ENCODE peak calls at places on chromosomes 3 and 15, in ten cellular contexts. T is heart right ventricle, E is lower leg skin, Y is OCI-LY7, R is progenitor cell of endocrine pancreas, V is upper lobe of right lung, U is neural progenitor cell, K is LNCaP clone FGC, N is brain microvascular endothelial cell, Z is uterus. P is an unnamed sample.

GRCh38 chr15:40059821-40060220 is 20.8 kb upstream of the SRP14 start:
- DNase-seq in T (no peak), E (no peak), Y (no peak), R (no peak), V (no peak), U (no peak), K (no peak), N (no peak), Z (no peak), P (no peak)

GRCh38 chr3:179695672-179696313 is 43.0 kb downstream of the USP13 start:
- DNase-seq in T (no peak), E (no peak), Y (no peak), R (no peak), V (no peak), U (no peak), K (no peak), N (no peak), Z (no peak), P (no peak)

GRCh38 chr3:136305879-136306278 is 55.7 kb downstream of the PCCB start:
- DNase-seq in T (no peak), E (no peak), Y (peak), R (no peak), V (no peak), U (no peak), K (peak), N (no peak), Z (no peak), P (no peak)

GRCh38 chr3:136173939-136174338 is 22.2 kb downstream of the MSL2 start:
- DNase-seq in T (no peak), E (no peak), Y (no peak), R (no peak), V (no peak), U (no peak), K (no peak), N (no peak), Z (no peak), P (no peak)

GRCh38 chr3:67526246-67526645 is 128.2 kb downstream of the SUCLG2 start:
- DNase-seq in T (no peak), E (no peak), Y (no peak), R (no peak), V (no peak), U (no peak), K (no peak), N (peak), Z (no peak), P (no peak)

GRCh38 chr15:66298803-66299251 is 5.5 kb downstream of the DIS3L start:
- DNase-seq in T (no peak), E (no peak), Y (no peak), R (no peak), V (no peak), U (no peak), K (no peak), N (no peak), Z (no peak), P (no peak)

GRCh38 chr3:66172394-66172793 is 48.4 kb upstream of the SLC25A26 start:
- DNase-seq in T (no peak), E (no peak), Y (no peak), R (no peak), V (no peak), U (no peak), K (no peak), N (no peak), Z (no peak), P (no peak)

GRCh38 chr15:70271422-70272088 is 173.8 kb upstream of the TLE3 start:
- DNase-seq in T (no peak), E (peak), Y (no peak), R (no peak), V (no peak), U (peak), K (no peak), N (peak), Z (peak), P (no peak)

GRCh38 chr3:149770246-149770645 is 18.0 kb upstream of the COMMD2 start:
- DNase-seq in T (no peak), E (no peak), Y (no peak), R (no peak), V (no peak), U (no peak), K (no peak), N (no peak), Z (no peak), P (no peak)

GRCh38 chr3:88369337-88369736 is 219.6 kb downstream of the C3orf38 start:
- DNase-seq in T (no peak), E (no peak), Y (no peak), R (no peak), V (no peak), U (no peak), K (no peak), N (no peak), Z (no peak), P (no peak)

GRCh38 chr3:191388823-191389222 is 58.5 kb upstream of the UTS2B start:
- DNase-seq in T (no peak), E (no peak), Y (peak), R (no peak), V (no peak), U (no peak), K (no peak), N (no peak), Z (no peak), P (no peak)

GRCh38 chr15:80489030-80489594 is 84.9 kb downstream of the ARNT2 start:
- DNase-seq in T (no peak), E (no peak), Y (no peak), R (no peak), V (no peak), U (no peak), K (no peak), N (peak), Z (no peak), P (no peak)

GRCh38 chr15:88877906-88878305 is 17.4 kb downstream of the HAPLN3 start:
- DNase-seq in T (no peak), E (no peak), Y (no peak), R (no peak), V (no peak), U (no peak), K (no peak), N (no peak), Z (no peak), P (no peak)

GRCh38 chr3:128482857-128483656 is 9.9 kb downstream of the GATA2 start:
- DNase-seq in T (no peak), E (no peak), Y (no peak), R (no peak), V (no peak), U (peak), K (no peak), N (peak), Z (peak), P (no peak)

GRCh38 chr3:13559751-13560540 is 11.0 kb downstream of the FBLN2 start:
- DNase-seq in T (no peak), E (no peak), Y (no peak), R (no peak), V (no peak), U (no peak), K (no peak), N (no peak), Z (no peak), P (no peak)

GRCh38 chr3:128143496-128143895 is 9.8 kb upstream of the EEFSEC start:
- DNase-seq in T (no peak), E (no peak), Y (no peak), R (no peak), V (no peak), U (no peak), K (no peak), N (no peak), Z (no peak), P (no peak)

GRCh38 chr15:80709542-80709941 is 14.4 kb downstream of the ABHD17C start:
- DNase-seq in T (no peak), E (peak), Y (no peak), R (no peak), V (peak), U (no peak), K (no peak), N (no peak), Z (no peak), P (no peak)

GRCh38 chr3:150049317-150049716 is 78.6 kb upstream of the PFN2 start:
- DNase-seq in T (no peak), E (no peak), Y (no peak), R (no peak), V (no peak), U (no peak), K (no peak), N (no peak), Z (no peak), P (no peak)

GRCh38 chr15:41934843-41935242 is 37.5 kb downstream of the EHD4 start:
- DNase-seq in T (no peak), E (no peak), Y (peak), R (no peak), V (no peak), U (no peak), K (no peak), N (no peak), Z (no peak), P (peak)

GRCh38 chr3:13808576-13808975 is 71.3 kb downstream of the WNT7A start:
- DNase-seq in T (no peak), E (no peak), Y (no peak), R (no peak), V (no peak), U (no peak), K (no peak), N (no peak), Z (no peak), P (no peak)

GRCh38 chr15:76177491-76178040 is 117.8 kb downstream of the TMEM266 start:
- DNase-seq in T (peak), E (peak), Y (no peak), R (no peak), V (no peak), U (no peak), K (no peak), N (peak), Z (no peak), P (no peak)

GRCh38 chr3:42662037-42662812 is 8.7 kb downstream of the ZBTB47 start:
- DNase-seq in T (no peak), E (no peak), Y (no peak), R (no peak), V (no peak), U (no peak), K (no peak), N (no peak), Z (no peak), P (peak)

GRCh38 chr15:66169625-66170024 is 83.9 kb downstream of the MEGF11 start:
- DNase-seq in T (no peak), E (no peak), Y (no peak), R (no peak), V (no peak), U (no peak), K (no peak), N (no peak), Z (no peak), P (no peak)

GRCh38 chr3:115581347-115582135 is 41.8 kb upstream of the GAP43 start:
- DNase-seq in T (no peak), E (no peak), Y (no peak), R (no peak), V (no peak), U (no peak), K (no peak), N (peak), Z (no peak), P (no peak)

GRCh38 chr15:58138106-58138505 is at the start of gene AQP9:
- DNase-seq in T (no peak), E (peak), Y (no peak), R (no peak), V (no peak), U (no peak), K (no peak), N (no peak), Z (no peak), P (no peak)

GRCh38 chr3:122092460-122093165 is 37.5 kb downstream of the CD86 start:
- DNase-seq in T (peak), E (peak), Y (peak), R (no peak), V (peak), U (no peak), K (no peak), N (peak), Z (no peak), P (no peak)
- TF ChIP-seq CTCF in T (no peak), E (no peak), Y (peak), R (peak), V (peak), U (peak), K (peak), N (peak), Z (no peak), P (peak)

GRCh38 chr15:43886558-43886957 is 59.8 kb downstream of the WDR76 start:
- DNase-seq in T (peak), E (no peak), Y (no peak), R (no peak), V (no peak), U (no peak), K (no peak), N (no peak), Z (no peak), P (no peak)

GRCh38 chr15:43883571-43883970 is 56.8 kb downstream of the WDR76 start:
- DNase-seq in T (no peak), E (no peak), Y (no peak), R (no peak), V (no peak), U (no peak), K (no peak), N (no peak), Z (no peak), P (no peak)

GRCh38 chr15:43881944-43882343 is 55.1 kb downstream of the WDR76 start:
- DNase-seq in T (no peak), E (no peak), Y (no peak), R (no peak), V (no peak), U (peak), K (no peak), N (no peak), Z (no peak), P (no peak)

GRCh38 chr15:43889072-43889471 is 62.3 kb downstream of the WDR76 start:
- DNase-seq in T (no peak), E (no peak), Y (no peak), R (no peak), V (no peak), U (no peak), K (no peak), N (no peak), Z (no peak), P (no peak)

GRCh38 chr15:43887901-43888300 is 61.1 kb downstream of the WDR76 start:
- DNase-seq in T (no peak), E (no peak), Y (no peak), R (no peak), V (no peak), U (no peak), K (no peak), N (no peak), Z (no peak), P (no peak)
- TF ChIP-seq CTCF in T (no peak), E (no peak), Y (no peak), R (no peak), V (no peak), U (no peak), K (no peak), N (no peak), Z (no peak), P (no peak)

DNA sequence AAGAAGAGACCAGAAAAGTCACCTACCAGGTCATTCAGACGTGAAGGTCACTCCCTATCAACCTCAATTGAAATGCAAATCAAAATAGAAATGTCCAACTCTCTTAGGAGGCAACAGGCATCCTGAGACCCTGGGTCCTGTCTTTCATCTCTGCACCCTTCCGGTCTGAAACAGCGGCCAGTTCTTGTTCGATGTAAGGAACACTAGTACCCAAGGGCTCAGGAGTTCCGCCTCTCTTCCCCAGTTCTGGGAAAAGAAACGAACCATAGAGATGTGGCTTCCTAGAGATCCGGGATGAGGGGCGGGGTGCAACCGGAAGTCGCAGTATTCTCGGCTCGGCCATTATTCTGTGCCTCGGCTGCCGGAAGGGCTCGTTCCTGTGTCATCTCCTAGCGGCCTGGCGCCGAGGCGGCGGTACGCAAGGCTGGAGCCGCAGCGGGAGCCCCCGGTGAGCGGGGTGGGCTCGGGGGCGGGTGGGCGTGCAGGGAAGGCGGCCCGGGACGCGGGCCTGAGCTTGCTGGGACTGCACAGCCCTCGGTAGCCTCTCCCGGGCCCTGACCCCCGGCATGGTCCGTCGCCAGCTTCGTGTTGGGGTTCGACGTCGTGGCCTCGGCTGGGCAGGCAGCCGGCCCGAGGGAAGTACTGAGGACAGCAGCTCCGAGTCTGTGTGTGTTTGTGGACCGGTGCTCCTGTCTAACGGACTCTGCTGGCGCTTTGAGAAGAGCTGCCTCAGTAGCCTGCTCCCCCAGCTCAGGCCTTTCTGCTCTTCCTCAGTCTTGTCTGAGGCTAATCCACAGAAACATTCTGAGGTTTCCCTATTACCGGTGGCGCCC is at the start of gene ZNF197:
- DNase-seq in T (peak), E (peak), Y (peak), R (peak), V (peak), U (peak), K (peak), N (peak), Z (peak), P (peak)
- TF ChIP-seq CTCF in T (no peak), E (no peak), Y (no peak), R (peak), V (no peak), U (peak), K (no peak), N (peak), Z (peak), P (no peak)

DNA sequence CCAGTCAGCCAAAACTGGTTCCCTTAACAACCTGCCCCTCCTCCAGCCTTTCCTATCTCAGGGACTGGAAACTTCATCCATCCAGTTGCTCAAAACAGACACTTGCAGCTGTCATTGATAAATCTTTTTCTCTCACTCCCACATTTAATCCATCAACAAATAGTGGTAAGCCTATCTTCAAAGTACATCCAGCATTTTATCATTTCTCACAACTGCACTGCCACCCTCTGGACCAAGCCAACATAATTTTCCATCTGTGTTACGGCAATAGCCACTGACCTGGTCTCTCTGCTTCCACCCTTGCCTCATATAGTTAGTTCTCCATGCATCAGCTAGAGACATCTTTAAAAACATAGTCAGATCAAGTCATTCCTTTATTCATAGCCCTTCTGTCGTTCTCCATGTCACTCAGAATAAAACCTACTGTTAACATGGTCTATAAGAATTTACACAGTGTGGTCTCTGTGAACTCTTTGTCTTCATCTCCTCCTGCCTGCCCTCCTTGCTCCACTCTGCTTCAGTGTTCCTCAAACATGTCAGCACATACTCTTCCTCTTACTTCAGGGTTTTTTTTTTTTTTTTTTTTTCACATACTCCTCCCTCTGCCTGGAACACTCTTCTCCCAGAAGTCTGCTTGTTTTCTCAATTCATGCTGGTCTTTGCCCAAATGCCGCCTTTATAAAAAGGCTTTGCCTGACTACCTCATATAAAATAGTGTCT is 102.5 kb upstream of the COL6A5 start:
- DNase-seq in T (no peak), E (no peak), Y (peak), R (no peak), V (no peak), U (peak), K (peak), N (peak), Z (no peak), P (no peak)
- TF ChIP-seq CTCF in T (peak), E (no peak), Y (peak), R (no peak), V (peak), U (peak), K (peak), N (no peak), Z (no peak), P (peak)

GRCh38 chr3:3799173-3800075 is at the start of gene LRRN1:
- DNase-seq in T (peak), E (no peak), Y (no peak), R (peak), V (peak), U (peak), K (peak), N (no peak), Z (no peak), P (peak)

GRCh38 chr3:3801510-3801841 is 2.2 kb downstream of the LRRN1 start:
- DNase-seq in T (no peak), E (no peak), Y (no peak), R (no peak), V (no peak), U (peak), K (no peak), N (no peak), Z (no peak), P (no peak)

GRCh38 chr3:3800685-3801509 is 1.7 kb downstream of the LRRN1 start:
- DNase-seq in T (peak), E (no peak), Y (no peak), R (peak), V (peak), U (peak), K (no peak), N (no peak), Z (no peak), P (peak)

GRCh38 chr3:3800076-3800448 is 831 bp downstream of the LRRN1 start:
- DNase-seq in T (no peak), E (no peak), Y (no peak), R (peak), V (peak), U (peak), K (no peak), N (no peak), Z (no peak), P (peak)

DNA sequence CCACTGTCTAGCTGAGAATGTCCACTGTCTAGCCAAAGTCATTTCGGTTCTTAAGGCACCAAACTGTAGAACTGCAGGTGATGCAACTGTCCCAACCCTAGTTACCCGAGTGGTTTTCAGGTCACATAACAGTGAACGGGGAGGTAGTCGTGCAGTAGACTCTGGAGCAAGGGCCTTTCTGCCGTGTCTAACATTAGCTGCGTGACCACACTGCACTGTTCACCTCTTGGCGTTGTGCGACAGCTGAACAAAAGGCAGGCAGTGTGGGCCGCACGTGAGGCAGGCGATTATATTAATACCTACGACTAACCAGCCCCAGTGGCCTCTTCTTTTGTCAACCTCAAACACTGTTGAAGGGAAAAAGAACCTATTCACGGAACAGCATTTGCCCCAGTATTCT is 2.8 kb downstream of the LRRN1 start:
- DNase-seq in T (no peak), E (no peak), Y (no peak), R (no peak), V (no peak), U (peak), K (no peak), N (no peak), Z (no peak), P (no peak)
- TF ChIP-seq CTCF in T (no peak), E (no peak), Y (no peak), R (no peak), V (no peak), U (no peak), K (no peak), N (no peak), Z (no peak), P (no peak)